ENCODE peak calls at places on chromosomes 1 and 21, in five cellular contexts. D is NB4, H is breast epithelium, V is IMR-90, R is GM12878. F is an unnamed sample.
A peak's percentile ranks its signal among the peaks of the same experiment; 100 is the strongest.

GRCh38 chr1:186967659-186968394 is 139.1 kb downstream of the PLA2G4A start:
- DNase-seq in D (no peak), H (no peak), V (peak; percentile 54), R (no peak), F (no peak)

GRCh38 chr1:38784452-38785284 is 74.9 kb downstream of the RRAGC start:
- DNase-seq in D (no peak), H (no peak), V (no peak), R (no peak), F (no peak)

GRCh38 chr1:9280015-9280860 is 12.5 kb upstream of the SPSB1 start:
- DNase-seq in D (peak; percentile 51), H (no peak), V (peak; percentile 93), R (no peak), F (peak; percentile 64)

GRCh38 chr1:66518654-66519053 is 15.3 kb upstream of the SGIP1 start:
- DNase-seq in D (no peak), H (no peak), V (no peak), R (no peak), F (no peak)

GRCh38 chr1:207103892-207104373 is at the start of gene C4BPA:
- DNase-seq in D (peak; percentile 40), H (no peak), V (no peak), R (no peak), F (no peak)

GRCh38 chr21:28669331-28669730 is 323.3 kb downstream of the LTN1 start:
- DNase-seq in D (peak; percentile 2), H (no peak), V (no peak), R (no peak), F (no peak)

GRCh38 chr1:21861602-21862429 is 49.8 kb downstream of the LDLRAD2 start:
- DNase-seq in D (no peak), H (no peak), V (peak; percentile 78), R (no peak), F (no peak)

GRCh38 chr21:29177800-29178199 is 47.4 kb downstream of the MAP3K7CL start:
- DNase-seq in D (no peak), H (no peak), V (no peak), R (no peak), F (no peak)

GRCh38 chr1:179813626-179814351 is 63.8 kb downstream of the TOR1AIP2 start:
- DNase-seq in D (no peak), H (no peak), V (no peak), R (no peak), F (no peak)

GRCh38 chr1:150302907-150303306 is 9.2 kb downstream of the MRPS21 start:
- DNase-seq in D (no peak), H (no peak), V (no peak), R (no peak), F (no peak)

GRCh38 chr1:9382923-9383491 is 90.3 kb downstream of the SPSB1 start:
- DNase-seq in D (no peak), H (no peak), V (no peak), R (no peak), F (no peak)

GRCh38 chr1:27161594-27161993 is 6.7 kb upstream of the SLC9A1 start:
- DNase-seq in D (no peak), H (no peak), V (no peak), R (peak; percentile 65), F (no peak)

GRCh38 chr1:23369335-23370013 is at the start of gene ZNF436:
- DNase-seq in D (peak; percentile 86), H (peak; percentile 71), V (peak; percentile 83), R (no peak), F (no peak)

GRCh38 chr1:112706505-112707216 is at the start of gene RHOC:
- DNase-seq in D (peak; percentile 79), H (no peak), V (peak; percentile 56), R (no peak), F (peak; percentile 84)

GRCh38 chr1:38858833-38859560 is 575 bp downstream of the RRAGC start:
- DNase-seq in D (peak; percentile 61), H (peak; percentile 60), V (peak; percentile 59), R (no peak), F (peak; percentile 76)

GRCh38 chr1:61163794-61164193 is 81.4 kb downstream of the NFIA start:
- DNase-seq in D (no peak), H (no peak), V (peak; percentile 33), R (no peak), F (no peak)

GRCh38 chr1:199084293-199084692 is 445.5 kb downstream of the PTPRC start:
- DNase-seq in D (peak; percentile 77), H (no peak), V (peak; percentile 94), R (no peak), F (no peak)

GRCh38 chr1:34296059-34296458 is 119.4 kb downstream of the C1orf94 start:
- DNase-seq in D (no peak), H (no peak), V (no peak), R (no peak), F (no peak)

GRCh38 chr21:45282283-45283018 is 5.2 kb downstream of the POFUT2 start:
- DNase-seq in D (no peak), H (no peak), V (no peak), R (no peak), F (no peak)

GRCh38 chr1:6033986-6034749 is 11.5 kb upstream of the KCNAB2 start:
- DNase-seq in D (peak; percentile 51), H (no peak), V (peak; percentile 9), R (no peak), F (no peak)

GRCh38 chr1:192559115-192560006 is 16.2 kb upstream of the RGS1 start:
- DNase-seq in D (no peak), H (no peak), V (peak; percentile 98), R (no peak), F (no peak)

GRCh38 chr1:149936992-149937705 is 470 bp upstream of the MTMR11 start:
- DNase-seq in D (no peak), H (no peak), V (peak; percentile 58), R (no peak), F (peak; percentile 30)

GRCh38 chr1:203765029-203765837 is at the start of gene LAX1:
- DNase-seq in D (no peak), H (no peak), V (no peak), R (peak; percentile 77), F (no peak)

GRCh38 chr1:44881011-44881632 is 38.1 kb upstream of the PTCH2 start:
- DNase-seq in D (no peak), H (peak; percentile 43), V (peak; percentile 85), R (no peak), F (no peak)

GRCh38 chr1:61050541-61051454 is 31.6 kb upstream of the NFIA start:
- DNase-seq in D (no peak), H (no peak), V (no peak), R (no peak), F (peak; percentile 85)

GRCh38 chr1:19182223-19182622 is 27.8 kb downstream of the UBR4 start:
- DNase-seq in D (no peak), H (no peak), V (no peak), R (no peak), F (no peak)
- TF ChIP-seq POLR2A in D (no peak), H (no peak), V (no peak), R (no peak), F (no peak)

DNA sequence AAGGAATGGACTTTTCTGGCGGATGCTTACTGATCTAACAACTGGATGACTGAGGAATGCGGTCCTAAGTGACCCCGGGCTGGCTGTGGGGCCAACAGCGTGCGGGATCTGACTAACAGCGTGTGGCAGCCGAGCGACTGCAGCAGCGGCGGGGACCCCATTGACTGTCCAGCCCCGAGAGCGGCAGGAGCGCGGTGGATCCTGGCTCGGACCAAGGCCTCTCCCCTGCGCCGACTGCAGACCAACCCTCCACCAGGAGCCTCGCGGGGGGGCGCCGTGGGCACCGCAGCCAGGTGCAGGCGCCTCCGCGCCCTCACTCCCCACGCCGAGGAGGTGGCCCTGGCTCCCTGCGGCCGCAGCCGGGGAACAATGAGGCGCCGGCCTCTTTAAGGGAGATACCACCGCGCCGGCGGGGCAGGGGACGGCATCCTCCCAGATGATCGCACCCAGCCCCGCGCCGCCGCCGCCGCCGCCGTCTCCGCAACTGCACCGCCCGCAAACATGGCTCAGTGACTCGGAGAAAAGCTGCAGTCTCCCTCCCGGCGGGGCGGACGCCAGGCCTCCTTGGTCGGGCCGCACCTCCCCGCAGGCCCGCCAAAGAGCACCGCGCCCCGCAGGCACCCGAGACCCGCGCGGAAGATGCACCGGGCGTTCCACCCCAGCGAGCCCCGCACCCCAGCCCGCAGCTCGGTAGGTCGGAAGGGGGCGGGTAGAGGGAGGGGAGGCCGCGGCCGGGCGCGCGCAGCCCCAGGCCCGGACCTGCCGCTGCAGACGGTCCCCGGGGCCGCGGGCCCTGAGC is 694 bp upstream of the PDIK1L start:
- DNase-seq in D (peak; percentile 84), H (peak; percentile 68), V (peak; percentile 54), R (no peak), F (peak; percentile 90)
- TF ChIP-seq POLR2A in D (peak; percentile 56), H (no peak), V (no peak), R (peak; percentile 69), F (peak; percentile 58)

DNA sequence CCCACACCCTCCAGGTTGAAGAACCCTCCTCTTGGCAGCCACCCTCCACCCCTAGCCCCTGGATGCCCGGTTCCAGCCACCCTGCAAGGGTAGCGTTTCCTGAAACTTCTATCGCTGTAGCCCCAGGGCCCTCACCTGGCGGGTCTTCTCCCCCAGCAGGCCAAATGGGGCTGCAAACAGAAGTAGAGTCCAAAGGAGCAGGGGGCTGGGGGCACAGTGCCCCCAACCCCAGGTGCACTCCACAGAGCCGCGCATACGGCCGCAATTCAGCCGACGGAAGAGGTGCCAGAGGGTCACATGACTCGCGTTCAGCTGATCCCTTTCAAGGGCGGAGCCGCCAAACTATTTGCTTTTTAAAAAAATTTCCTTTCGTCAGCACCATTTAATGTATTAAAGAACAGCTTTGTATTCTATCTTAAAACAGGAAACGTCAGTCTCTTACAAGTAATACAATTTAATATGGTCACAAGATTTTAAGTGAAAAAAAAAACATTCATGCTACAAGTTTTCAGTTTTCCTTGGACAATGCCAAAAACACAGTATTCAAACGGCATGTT is at the start of gene GLMP:
- DNase-seq in D (no peak), H (peak; percentile 41), V (peak; percentile 64), R (no peak), F (peak; percentile 78)
- TF ChIP-seq POLR2A in D (no peak), H (no peak), V (no peak), R (peak; percentile 65), F (peak; percentile 60)

GRCh38 chr1:160048335-160048734 is 16.5 kb upstream of the PIGM start:
- DNase-seq in D (no peak), H (no peak), V (no peak), R (no peak), F (no peak)
- TF ChIP-seq POLR2A in D (no peak), H (no peak), V (no peak), R (no peak), F (no peak)

GRCh38 chr1:28668191-28668955 is at the start of gene GMEB1:
- DNase-seq in D (peak; percentile 89), H (peak; percentile 73), V (peak; percentile 77), R (peak; percentile 34), F (peak; percentile 93)
- TF ChIP-seq POLR2A in D (peak; percentile 32), H (no peak), V (no peak), R (peak; percentile 6), F (peak; percentile 57)

DNA sequence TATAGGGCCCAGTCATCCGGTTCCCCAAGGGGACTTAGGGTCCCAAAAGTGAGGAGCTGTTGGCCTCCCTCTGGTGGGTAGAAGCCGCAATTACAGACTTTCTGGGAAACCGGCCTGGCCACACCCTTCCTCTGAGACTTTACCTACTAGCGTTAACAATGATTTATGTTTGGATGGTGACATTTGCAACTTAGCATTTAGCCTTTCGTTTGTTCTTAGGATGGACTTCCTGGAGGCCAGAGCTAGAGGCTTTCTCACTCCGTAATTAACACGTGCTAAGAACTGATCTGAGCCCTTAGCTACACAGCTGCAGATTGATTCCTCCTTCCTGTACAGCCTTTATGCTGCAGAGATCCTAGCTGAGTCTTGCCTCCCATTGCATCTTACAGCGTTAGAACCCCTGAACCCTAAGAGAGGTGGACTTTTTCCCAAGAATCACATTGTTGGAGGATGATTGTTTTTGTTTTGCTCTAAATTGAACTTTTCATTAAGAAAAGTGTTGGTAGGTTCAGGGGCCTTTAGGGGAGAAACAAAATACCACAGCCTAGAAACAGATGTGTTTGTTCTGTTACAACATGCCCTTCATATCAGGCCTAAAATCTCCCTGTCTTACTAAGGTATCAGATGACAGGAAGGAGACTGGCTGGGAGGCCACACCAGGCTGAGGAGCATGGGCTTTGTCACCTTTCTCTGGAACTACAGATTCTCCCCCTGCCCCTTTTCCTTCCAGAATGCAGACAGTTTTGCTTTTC is 2.0 kb downstream of the S100A11 start:
- DNase-seq in D (peak; percentile 77), H (no peak), V (peak; percentile 59), R (peak; percentile 57), F (peak; percentile 57)
- TF ChIP-seq POLR2A in D (peak; percentile 54), H (no peak), V (no peak), R (no peak), F (no peak)